ENCODE peak calls at places on chromosomes 4 and X, in eight cellular contexts. S, E, X, G, Z, K, O and N are unnamed samples.

GRCh38 chr4:16029886-16030285 is 53.9 kb downstream of the PROM1 start:
- DNase-seq in E (no peak), G (no peak), Z (no peak), S (no peak), O (no peak), K (no peak), X (no peak), N (no peak)

GRCh38 chr4:41796545-41797210 is 48.2 kb upstream of the PHOX2B start:
- DNase-seq in Z (no peak), G (no peak), E (no peak), S (no peak), X (no peak), K (no peak), O (no peak), N (no peak)

GRCh38 chr4:68581382-68582338 is 5.5 kb upstream of the UGT2B17 start:
- DNase-seq in X (no peak), G (no peak), O (no peak), E (no peak), K (no peak), S (no peak), Z (no peak), N (no peak)

GRCh38 chr4:1171306-1172227 is 816 bp downstream of the SPON2 start:
- DNase-seq in K (no peak), Z (no peak), S (peak), X (no peak), E (no peak), O (peak), G (peak), N (no peak)

GRCh38 chrX:10620121-10620699 is at the start of gene MID1:
- DNase-seq in Z (peak), G (no peak), K (peak), X (peak), E (peak), O (peak), S (peak), N (peak)

GRCh38 chrX:152831391-152831790 is 528 bp downstream of the NSDHL start:
- DNase-seq in E (no peak), X (no peak), O (no peak), G (no peak), K (no peak), S (no peak), Z (no peak), N (no peak)

GRCh38 chr4:147054241-147054902 is 108.7 kb upstream of the TTC29 start:
- DNase-seq in E (no peak), S (no peak), G (no peak), Z (peak), O (no peak), K (no peak), X (no peak), N (no peak)

GRCh38 chr4:77845929-77846328 is 16.7 kb upstream of the MRPL1 start:
- DNase-seq in K (no peak), X (no peak), E (no peak), O (no peak), S (no peak), G (no peak), Z (no peak), N (no peak)

GRCh38 chr4:16067515-16067914 is 16.3 kb downstream of the PROM1 start:
- DNase-seq in X (no peak), Z (no peak), O (no peak), G (no peak), K (no peak), E (no peak), S (no peak), N (no peak)

GRCh38 chr4:8370106-8370787 is 70.3 kb downstream of the ACOX3 start:
- DNase-seq in S (peak), E (no peak), X (peak), Z (no peak), O (no peak), K (no peak), G (no peak), N (no peak)

DNA sequence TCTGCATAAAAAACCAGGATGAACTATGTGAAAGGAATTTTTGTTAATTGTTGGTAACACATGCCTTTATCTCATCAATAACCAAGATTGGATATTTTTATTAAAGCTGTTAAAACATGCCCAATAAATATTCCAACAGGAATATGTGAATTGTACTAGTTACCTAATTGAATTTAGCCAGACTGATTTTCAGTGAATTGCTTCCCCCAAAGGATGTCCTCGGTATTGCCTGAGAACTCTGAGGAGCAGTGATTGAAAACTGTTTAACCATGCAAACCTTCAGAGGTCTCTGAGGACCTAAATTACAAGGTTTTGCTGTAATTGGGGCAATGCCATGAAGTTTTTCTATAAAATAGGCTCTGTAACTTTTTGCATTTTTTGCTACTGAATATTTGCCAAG is 66.6 kb downstream of the BLTP1 start:
- DNase-seq in G (no peak), E (no peak), K (no peak), Z (peak), X (peak), S (no peak), O (no peak), N (no peak)
- TF ChIP-seq CTCF in G (peak), E (peak), K (no peak), Z (peak), X (peak), S (peak), O (peak), N (peak)

DNA sequence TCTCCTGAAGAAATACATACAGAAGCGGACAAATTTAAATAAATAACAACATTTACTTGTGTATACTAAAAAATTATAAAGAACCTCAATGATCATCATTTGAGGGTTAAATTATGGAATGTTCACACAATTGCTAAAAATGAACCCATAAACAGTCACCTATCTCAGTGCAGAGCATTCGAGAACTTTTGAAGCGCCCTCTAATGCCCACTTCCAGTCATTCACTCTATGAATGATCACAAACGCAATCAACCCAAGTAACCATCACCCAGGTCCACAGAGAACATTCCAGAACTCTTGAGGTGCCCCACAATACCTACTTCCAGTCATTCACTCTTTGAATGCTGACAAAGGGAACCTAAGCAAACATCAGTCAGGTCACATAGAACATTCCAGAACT is 103.5 kb upstream of the PLAC1 start:
- DNase-seq in S (no peak), Z (peak), K (no peak), O (no peak), X (peak), E (no peak), G (no peak), N (no peak)
- TF ChIP-seq CTCF in S (peak), Z (peak), K (peak), O (no peak), X (peak), E (no peak), G (no peak), N (peak)

GRCh38 chr4:143586080-143586479 is 72.6 kb downstream of the SMARCA5 start:
- DNase-seq in S (no peak), K (peak), G (no peak), X (no peak), Z (no peak), O (no peak), E (no peak), N (no peak)

GRCh38 chr4:143585548-143585947 is 72.0 kb downstream of the SMARCA5 start:
- DNase-seq in G (no peak), X (no peak), E (no peak), K (peak), O (no peak), Z (no peak), S (no peak), N (no peak)

DNA sequence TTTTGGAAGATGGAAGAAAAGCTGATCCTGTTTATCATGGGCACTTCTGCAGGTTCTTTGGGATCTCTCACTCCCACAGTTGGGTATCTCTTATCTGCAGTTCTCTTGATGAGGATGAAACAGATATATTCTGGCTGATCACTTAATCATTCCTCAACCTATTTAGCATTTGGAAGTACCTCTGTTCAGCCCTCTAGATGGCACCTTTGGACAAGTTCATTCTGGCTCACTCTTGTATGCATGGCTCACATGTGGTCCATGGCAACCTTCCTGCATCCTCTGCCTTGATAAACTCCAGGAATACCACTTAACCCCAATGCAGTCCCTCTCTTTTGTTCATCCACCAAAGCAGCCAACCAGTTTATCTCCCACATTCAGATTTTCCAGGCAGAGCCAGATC is 74.2 kb downstream of the SMARCA5 start:
- DNase-seq in G (no peak), S (no peak), K (no peak), X (peak), E (no peak), O (no peak), Z (peak), N (no peak)
- TF ChIP-seq CTCF in G (no peak), S (peak), K (no peak), X (peak), E (no peak), O (no peak), Z (no peak), N (peak)

GRCh38 chr4:185654311-185654710 is 119.0 kb upstream of the PDLIM3 start:
- DNase-seq in K (no peak), O (no peak), X (no peak), S (no peak), E (no peak), G (no peak), Z (no peak), N (no peak)
- TF ChIP-seq CTCF in K (no peak), O (no peak), X (no peak), S (no peak), E (no peak), G (no peak), Z (no peak), N (no peak)

GRCh38 chr4:169115144-169115896 is 105.3 kb upstream of the CBR4 start:
- DNase-seq in O (no peak), X (no peak), E (no peak), S (no peak), G (no peak), Z (no peak), K (no peak), N (no peak)

GRCh38 chr4:169116270-169116901 is 106.3 kb upstream of the CBR4 start:
- DNase-seq in X (no peak), K (peak), S (no peak), E (no peak), Z (no peak), G (no peak), O (no peak), N (no peak)

GRCh38 chr4:169114341-169114974 is 104.4 kb upstream of the CBR4 start:
- DNase-seq in E (no peak), G (no peak), Z (no peak), O (no peak), X (no peak), S (no peak), K (no peak), N (no peak)

GRCh38 chr4:169117591-169118081 is 107.6 kb upstream of the CBR4 start:
- DNase-seq in X (no peak), O (no peak), K (peak), E (no peak), S (no peak), Z (peak), G (no peak), N (no peak)

GRCh38 chr4:169115897-169116254 is 105.8 kb upstream of the CBR4 start:
- DNase-seq in Z (peak), X (no peak), S (no peak), K (peak), E (no peak), O (no peak), G (no peak), N (no peak)
- TF ChIP-seq CTCF in Z (peak), X (no peak), S (no peak), K (peak), E (no peak), O (no peak), G (no peak), N (no peak)